ENCODE peak calls at places on chromosome 2, in seven cellular contexts. One of them, this sample, is unnamed.

GRCh38 chr2:164913640-164914346 is 41.5 kb downstream of the SLC38A11 start:
- DNase-seq in HL-60: no peak
- DNase-seq in COR-L47: peak
- DNase-seq in activated CD8-positive, alpha-beta memory T cell treated with anti-CD3 and anti-CD28 coated beads for 4 hours: no peak
- DNase-seq in CD8-positive, alpha-beta memory T cell: no peak
- DNase-seq in neuronal stem cell: no peak
- DNase-seq in neural crest cell: no peak
- DNase-seq in this sample: no peak

GRCh38 chr2:187102381-187102780 is 253.4 kb upstream of the ZSWIM2 start:
- DNase-seq in HL-60: no peak
- DNase-seq in COR-L47: no peak
- DNase-seq in activated CD8-positive, alpha-beta memory T cell treated with anti-CD3 and anti-CD28 coated beads for 4 hours: no peak
- DNase-seq in CD8-positive, alpha-beta memory T cell: no peak
- DNase-seq in neuronal stem cell: no peak
- DNase-seq in neural crest cell: no peak
- DNase-seq in this sample: no peak

GRCh38 chr2:32136097-32136496 is 29.6 kb upstream of the SLC30A6 start:
- DNase-seq in HL-60: no peak
- DNase-seq in COR-L47: no peak
- DNase-seq in activated CD8-positive, alpha-beta memory T cell treated with anti-CD3 and anti-CD28 coated beads for 4 hours: no peak
- DNase-seq in CD8-positive, alpha-beta memory T cell: no peak
- DNase-seq in neuronal stem cell: no peak
- DNase-seq in neural crest cell: no peak
- DNase-seq in this sample: no peak

GRCh38 chr2:207937253-207937652 is 88.1 kb downstream of the PLEKHM3 start:
- DNase-seq in HL-60: no peak
- DNase-seq in COR-L47: no peak
- DNase-seq in activated CD8-positive, alpha-beta memory T cell treated with anti-CD3 and anti-CD28 coated beads for 4 hours: no peak
- DNase-seq in CD8-positive, alpha-beta memory T cell: no peak
- DNase-seq in neuronal stem cell: no peak
- DNase-seq in neural crest cell: no peak
- DNase-seq in this sample: no peak

GRCh38 chr2:225895126-225895525 is 495.6 kb downstream of the NYAP2 start:
- DNase-seq in HL-60: no peak
- DNase-seq in COR-L47: no peak
- DNase-seq in activated CD8-positive, alpha-beta memory T cell treated with anti-CD3 and anti-CD28 coated beads for 4 hours: no peak
- DNase-seq in CD8-positive, alpha-beta memory T cell: no peak
- DNase-seq in neuronal stem cell: no peak
- DNase-seq in neural crest cell: no peak
- DNase-seq in this sample: no peak

GRCh38 chr2:152353364-152353763 is 18.4 kb downstream of the FMNL2 start:
- DNase-seq in HL-60: no peak
- DNase-seq in COR-L47: no peak
- DNase-seq in activated CD8-positive, alpha-beta memory T cell treated with anti-CD3 and anti-CD28 coated beads for 4 hours: no peak
- DNase-seq in CD8-positive, alpha-beta memory T cell: no peak
- DNase-seq in neuronal stem cell: no peak
- DNase-seq in neural crest cell: no peak
- DNase-seq in this sample: no peak

GRCh38 chr2:100625731-100626130 is 62.9 kb downstream of the PDCL3 start:
- DNase-seq in HL-60: no peak
- DNase-seq in COR-L47: no peak
- DNase-seq in activated CD8-positive, alpha-beta memory T cell treated with anti-CD3 and anti-CD28 coated beads for 4 hours: no peak
- DNase-seq in CD8-positive, alpha-beta memory T cell: no peak
- DNase-seq in neuronal stem cell: no peak
- DNase-seq in neural crest cell: no peak
- DNase-seq in this sample: no peak

GRCh38 chr2:189318761-189319160 is 122.5 kb upstream of the WDR75 start:
- DNase-seq in HL-60: no peak
- DNase-seq in COR-L47: peak
- DNase-seq in activated CD8-positive, alpha-beta memory T cell treated with anti-CD3 and anti-CD28 coated beads for 4 hours: no peak
- DNase-seq in CD8-positive, alpha-beta memory T cell: no peak
- DNase-seq in neuronal stem cell: no peak
- DNase-seq in neural crest cell: no peak
- DNase-seq in this sample: no peak

GRCh38 chr2:239009001-239009961 is 161.4 kb downstream of the TWIST2 start:
- DNase-seq in HL-60: no peak
- DNase-seq in COR-L47: no peak
- DNase-seq in activated CD8-positive, alpha-beta memory T cell treated with anti-CD3 and anti-CD28 coated beads for 4 hours: no peak
- DNase-seq in CD8-positive, alpha-beta memory T cell: no peak
- DNase-seq in neuronal stem cell: no peak
- DNase-seq in neural crest cell: no peak
- DNase-seq in this sample: no peak

GRCh38 chr2:226652983-226653765 is 146.4 kb downstream of the IRS1 start:
- DNase-seq in HL-60: no peak
- DNase-seq in COR-L47: no peak
- DNase-seq in activated CD8-positive, alpha-beta memory T cell treated with anti-CD3 and anti-CD28 coated beads for 4 hours: no peak
- DNase-seq in CD8-positive, alpha-beta memory T cell: no peak
- DNase-seq in neuronal stem cell: no peak
- DNase-seq in neural crest cell: no peak
- DNase-seq in this sample: no peak

GRCh38 chr2:240930096-240930630 is 24.0 kb downstream of the CROCC2 start:
- DNase-seq in HL-60: no peak
- DNase-seq in COR-L47: no peak
- DNase-seq in activated CD8-positive, alpha-beta memory T cell treated with anti-CD3 and anti-CD28 coated beads for 4 hours: no peak
- DNase-seq in CD8-positive, alpha-beta memory T cell: no peak
- DNase-seq in neuronal stem cell: no peak
- DNase-seq in neural crest cell: no peak
- DNase-seq in this sample: no peak

GRCh38 chr2:19362652-19363473 is 4.4 kb upstream of the OSR1 start:
- DNase-seq in HL-60: no peak
- DNase-seq in COR-L47: peak
- DNase-seq in activated CD8-positive, alpha-beta memory T cell treated with anti-CD3 and anti-CD28 coated beads for 4 hours: no peak
- DNase-seq in CD8-positive, alpha-beta memory T cell: peak
- DNase-seq in neuronal stem cell: peak
- DNase-seq in neural crest cell: peak
- DNase-seq in this sample: peak

GRCh38 chr2:216683846-216684245 is 11.5 kb downstream of the IGFBP5 start:
- DNase-seq in HL-60: peak
- DNase-seq in COR-L47: no peak
- DNase-seq in activated CD8-positive, alpha-beta memory T cell treated with anti-CD3 and anti-CD28 coated beads for 4 hours: no peak
- DNase-seq in CD8-positive, alpha-beta memory T cell: no peak
- DNase-seq in neuronal stem cell: no peak
- DNase-seq in neural crest cell: no peak
- DNase-seq in this sample: no peak

GRCh38 chr2:54380627-54381026 is 75.5 kb upstream of the SPTBN1 start:
- DNase-seq in HL-60: no peak
- DNase-seq in COR-L47: no peak
- DNase-seq in activated CD8-positive, alpha-beta memory T cell treated with anti-CD3 and anti-CD28 coated beads for 4 hours: no peak
- DNase-seq in CD8-positive, alpha-beta memory T cell: no peak
- DNase-seq in neuronal stem cell: no peak
- DNase-seq in neural crest cell: no peak
- DNase-seq in this sample: no peak

GRCh38 chr2:108309903-108310302 is 21.2 kb downstream of the SULT1C2 start:
- DNase-seq in HL-60: no peak
- DNase-seq in COR-L47: no peak
- DNase-seq in activated CD8-positive, alpha-beta memory T cell treated with anti-CD3 and anti-CD28 coated beads for 4 hours: no peak
- DNase-seq in CD8-positive, alpha-beta memory T cell: no peak
- DNase-seq in neuronal stem cell: no peak
- DNase-seq in neural crest cell: no peak
- DNase-seq in this sample: no peak

GRCh38 chr2:207475546-207475945 is 54.2 kb upstream of the CREB1 start:
- DNase-seq in HL-60: no peak
- DNase-seq in COR-L47: no peak
- DNase-seq in activated CD8-positive, alpha-beta memory T cell treated with anti-CD3 and anti-CD28 coated beads for 4 hours: no peak
- DNase-seq in CD8-positive, alpha-beta memory T cell: no peak
- DNase-seq in neuronal stem cell: no peak
- DNase-seq in neural crest cell: no peak
- DNase-seq in this sample: no peak

GRCh38 chr2:106020821-106021316 is 173.2 kb downstream of the UXS1 start:
- DNase-seq in HL-60: no peak
- DNase-seq in COR-L47: peak
- DNase-seq in activated CD8-positive, alpha-beta memory T cell treated with anti-CD3 and anti-CD28 coated beads for 4 hours: no peak
- DNase-seq in CD8-positive, alpha-beta memory T cell: no peak
- DNase-seq in neuronal stem cell: no peak
- DNase-seq in neural crest cell: no peak
- DNase-seq in this sample: peak

GRCh38 chr2:195659114-195659513 is 2.1 kb downstream of the SLC39A10 start:
- DNase-seq in HL-60: no peak
- DNase-seq in COR-L47: no peak
- DNase-seq in activated CD8-positive, alpha-beta memory T cell treated with anti-CD3 and anti-CD28 coated beads for 4 hours: no peak
- DNase-seq in CD8-positive, alpha-beta memory T cell: no peak
- DNase-seq in neuronal stem cell: no peak
- DNase-seq in neural crest cell: no peak
- DNase-seq in this sample: no peak

GRCh38 chr2:215797676-215798075 is 215.7 kb downstream of the MREG start:
- DNase-seq in HL-60: no peak
- DNase-seq in COR-L47: no peak
- DNase-seq in activated CD8-positive, alpha-beta memory T cell treated with anti-CD3 and anti-CD28 coated beads for 4 hours: no peak
- DNase-seq in CD8-positive, alpha-beta memory T cell: no peak
- DNase-seq in neuronal stem cell: no peak
- DNase-seq in neural crest cell: no peak
- DNase-seq in this sample: no peak

GRCh38 chr2:68834737-68835136 is 36.5 kb downstream of the BMP10 start:
- DNase-seq in HL-60: no peak
- DNase-seq in COR-L47: no peak
- DNase-seq in activated CD8-positive, alpha-beta memory T cell treated with anti-CD3 and anti-CD28 coated beads for 4 hours: no peak
- DNase-seq in CD8-positive, alpha-beta memory T cell: no peak
- DNase-seq in neuronal stem cell: no peak
- DNase-seq in neural crest cell: no peak
- DNase-seq in this sample: no peak

GRCh38 chr2:38129410-38129809 is 53.5 kb upstream of the CYP1B1 start:
- DNase-seq in HL-60: no peak
- DNase-seq in COR-L47: no peak
- DNase-seq in activated CD8-positive, alpha-beta memory T cell treated with anti-CD3 and anti-CD28 coated beads for 4 hours: no peak
- DNase-seq in CD8-positive, alpha-beta memory T cell: no peak
- DNase-seq in neuronal stem cell: no peak
- DNase-seq in neural crest cell: no peak
- DNase-seq in this sample: no peak

GRCh38 chr2:107809835-107810234 is 16.9 kb upstream of the RGPD4 start:
- DNase-seq in HL-60: no peak
- DNase-seq in COR-L47: no peak
- DNase-seq in activated CD8-positive, alpha-beta memory T cell treated with anti-CD3 and anti-CD28 coated beads for 4 hours: no peak
- DNase-seq in CD8-positive, alpha-beta memory T cell: no peak
- DNase-seq in neuronal stem cell: no peak
- DNase-seq in neural crest cell: no peak
- DNase-seq in this sample: no peak

GRCh38 chr2:175877845-175878563 is 124.1 kb downstream of the LNPK start:
- DNase-seq in HL-60: no peak
- DNase-seq in COR-L47: no peak
- DNase-seq in activated CD8-positive, alpha-beta memory T cell treated with anti-CD3 and anti-CD28 coated beads for 4 hours: no peak
- DNase-seq in CD8-positive, alpha-beta memory T cell: no peak
- DNase-seq in neuronal stem cell: no peak
- DNase-seq in neural crest cell: no peak
- DNase-seq in this sample: no peak

GRCh38 chr2:142961202-142961601 is 83.7 kb downstream of the KYNU start:
- DNase-seq in HL-60: no peak
- DNase-seq in COR-L47: no peak
- DNase-seq in activated CD8-positive, alpha-beta memory T cell treated with anti-CD3 and anti-CD28 coated beads for 4 hours: no peak
- DNase-seq in CD8-positive, alpha-beta memory T cell: no peak
- DNase-seq in neuronal stem cell: no peak
- DNase-seq in neural crest cell: no peak
- DNase-seq in this sample: no peak

GRCh38 chr2:68251855-68252406 is 401 bp downstream of the PPP3R1 start:
- DNase-seq in HL-60: no peak
- DNase-seq in COR-L47: peak
- DNase-seq in activated CD8-positive, alpha-beta memory T cell treated with anti-CD3 and anti-CD28 coated beads for 4 hours: peak
- DNase-seq in CD8-positive, alpha-beta memory T cell: peak
- DNase-seq in neuronal stem cell: peak
- DNase-seq in neural crest cell: no peak
- DNase-seq in this sample: no peak

GRCh38 chr2:150672311-150672710 is 184.8 kb upstream of the RND3 start:
- DNase-seq in HL-60: no peak
- DNase-seq in COR-L47: no peak
- DNase-seq in activated CD8-positive, alpha-beta memory T cell treated with anti-CD3 and anti-CD28 coated beads for 4 hours: no peak
- DNase-seq in CD8-positive, alpha-beta memory T cell: no peak
- DNase-seq in neuronal stem cell: no peak
- DNase-seq in neural crest cell: no peak
- DNase-seq in this sample: no peak

GRCh38 chr2:239146741-239147181 is 254.1 kb downstream of the HDAC4 start:
- DNase-seq in HL-60: no peak
- DNase-seq in COR-L47: no peak
- DNase-seq in activated CD8-positive, alpha-beta memory T cell treated with anti-CD3 and anti-CD28 coated beads for 4 hours: no peak
- DNase-seq in CD8-positive, alpha-beta memory T cell: no peak
- DNase-seq in neuronal stem cell: no peak
- DNase-seq in neural crest cell: no peak
- DNase-seq in this sample: no peak

GRCh38 chr2:172046866-172047265 is 38.4 kb upstream of the DLX1 start:
- DNase-seq in HL-60: no peak
- DNase-seq in COR-L47: no peak
- DNase-seq in activated CD8-positive, alpha-beta memory T cell treated with anti-CD3 and anti-CD28 coated beads for 4 hours: no peak
- DNase-seq in CD8-positive, alpha-beta memory T cell: no peak
- DNase-seq in neuronal stem cell: no peak
- DNase-seq in neural crest cell: no peak
- DNase-seq in this sample: no peak

GRCh38 chr2:150528861-150529801 is 41.7 kb upstream of the RND3 start:
- DNase-seq in HL-60: no peak
- DNase-seq in COR-L47: no peak
- DNase-seq in activated CD8-positive, alpha-beta memory T cell treated with anti-CD3 and anti-CD28 coated beads for 4 hours: no peak
- DNase-seq in CD8-positive, alpha-beta memory T cell: no peak
- DNase-seq in neuronal stem cell: no peak
- DNase-seq in neural crest cell: no peak
- DNase-seq in this sample: no peak

GRCh38 chr2:149058936-149059335 is 20.4 kb downstream of the LYPD6B start:
- DNase-seq in HL-60: no peak
- DNase-seq in COR-L47: no peak
- DNase-seq in activated CD8-positive, alpha-beta memory T cell treated with anti-CD3 and anti-CD28 coated beads for 4 hours: no peak
- DNase-seq in CD8-positive, alpha-beta memory T cell: no peak
- DNase-seq in neuronal stem cell: no peak
- DNase-seq in neural crest cell: no peak
- DNase-seq in this sample: no peak

GRCh38 chr2:64189167-64189566 is 44.9 kb upstream of the PELI1 start:
- DNase-seq in HL-60: no peak
- DNase-seq in COR-L47: no peak
- DNase-seq in activated CD8-positive, alpha-beta memory T cell treated with anti-CD3 and anti-CD28 coated beads for 4 hours: no peak
- DNase-seq in CD8-positive, alpha-beta memory T cell: no peak
- DNase-seq in neuronal stem cell: no peak
- DNase-seq in neural crest cell: no peak
- DNase-seq in this sample: no peak

GRCh38 chr2:226934546-226935243 is 98.8 kb downstream of the RHBDD1 start:
- DNase-seq in HL-60: no peak
- DNase-seq in COR-L47: peak
- DNase-seq in activated CD8-positive, alpha-beta memory T cell treated with anti-CD3 and anti-CD28 coated beads for 4 hours: no peak
- DNase-seq in CD8-positive, alpha-beta memory T cell: no peak
- DNase-seq in neuronal stem cell: no peak
- DNase-seq in neural crest cell: no peak
- DNase-seq in this sample: no peak

GRCh38 chr2:71126957-71127356 is 3.1 kb downstream of the MCEE start:
- DNase-seq in HL-60: no peak
- DNase-seq in COR-L47: no peak
- DNase-seq in activated CD8-positive, alpha-beta memory T cell treated with anti-CD3 and anti-CD28 coated beads for 4 hours: no peak
- DNase-seq in CD8-positive, alpha-beta memory T cell: no peak
- DNase-seq in neuronal stem cell: no peak
- DNase-seq in neural crest cell: no peak
- DNase-seq in this sample: no peak